ENCODE peak calls at places on chromosomes 7 and 10, in four cellular contexts. S, T, N and J are unnamed samples.

GRCh38 chr7:66296555-66296954 is 91.4 kb downstream of the TPST1 start:
- DNase-seq in S (peak), T (peak), N (no peak), J (peak)

GRCh38 chr7:2872296-2872874 is 28.3 kb upstream of the GNA12 start:
- DNase-seq in S (no peak), T (no peak), N (no peak), J (peak)

GRCh38 chr7:18364403-18364795 is 131.2 kb upstream of the HDAC9 start:
- DNase-seq in S (no peak), T (no peak), N (no peak), J (no peak)

GRCh38 chr10:70508912-70509366 is 30.4 kb downstream of the PALD1 start:
- DNase-seq in S (peak), T (no peak), N (no peak), J (peak)

GRCh38 chr10:17787087-17787942 is 21.8 kb upstream of the MRC1 start:
- DNase-seq in S (peak), T (peak), N (peak), J (peak)

GRCh38 chr7:88322151-88322550 is 15.5 kb upstream of the STEAP4 start:
- DNase-seq in S (no peak), T (no peak), N (no peak), J (no peak)

GRCh38 chr10:13276749-13277394 is 23.0 kb downstream of the PHYH start:
- DNase-seq in S (peak), T (peak), N (peak), J (peak)

GRCh38 chr10:127353544-127353943 is 157.2 kb upstream of the INSYN2A start:
- DNase-seq in S (no peak), T (no peak), N (no peak), J (no peak)

GRCh38 chr10:118669020-118669766 is 73.7 kb upstream of the PRLHR start:
- DNase-seq in S (peak), T (peak), N (peak), J (peak)

GRCh38 chr10:65234261-65234660 is 1691.6 kb upstream of the LRRTM3 start:
- DNase-seq in S (no peak), T (no peak), N (no peak), J (no peak)

GRCh38 chr10:3820255-3820654 is 35.2 kb upstream of the KLF6 start:
- DNase-seq in S (no peak), T (no peak), N (no peak), J (peak)

GRCh38 chr7:67105382-67105781 is 108.7 kb downstream of the TYW1 start:
- DNase-seq in S (peak), T (peak), N (peak), J (no peak)

GRCh38 chr10:111762114-111762513 is 421.5 kb downstream of the GPAM start:
- DNase-seq in S (no peak), T (peak), N (no peak), J (no peak)

GRCh38 chr7:138625849-138626230 is 75.3 kb downstream of the SVOPL start:
- DNase-seq in S (no peak), T (no peak), N (no peak), J (no peak)

GRCh38 chr10:127993281-127993680 is 86.4 kb downstream of the PTPRE start:
- DNase-seq in S (no peak), T (no peak), N (no peak), J (no peak)

GRCh38 chr10:61814160-61814559 is 87.3 kb upstream of the ARID5B start:
- DNase-seq in S (no peak), T (no peak), N (no peak), J (no peak)

GRCh38 chr7:74039337-74039736 is 11.4 kb downstream of the ELN start:
- DNase-seq in S (no peak), T (no peak), N (no peak), J (no peak)

GRCh38 chr10:110069502-110069982 is 61.8 kb downstream of the ADD3 start:
- DNase-seq in S (no peak), T (no peak), N (no peak), J (no peak)

GRCh38 chr10:34766811-34767516 is 48.1 kb downstream of the PARD3 start:
- DNase-seq in S (no peak), T (no peak), N (no peak), J (no peak)

GRCh38 chr7:141023305-141023704 is 8.6 kb upstream of the MRPS33 start:
- DNase-seq in S (no peak), T (no peak), N (no peak), J (no peak)

GRCh38 chr7:151452141-151452571 is 12.2 kb upstream of the CRYGN start:
- DNase-seq in S (no peak), T (no peak), N (no peak), J (no peak)

GRCh38 chr7:99379043-99379577 is 4.6 kb downstream of the ARPC1B start:
- DNase-seq in S (peak), T (peak), N (peak), J (peak)

GRCh38 chr10:64091889-64092288 is 570.7 kb downstream of the REEP3 start:
- DNase-seq in S (no peak), T (no peak), N (peak), J (no peak)

GRCh38 chr7:42691030-42691639 is 220.7 kb downstream of the C7orf25 start:
- DNase-seq in S (peak), T (peak), N (peak), J (peak)

GRCh38 chr10:117362313-117362712 is 12.9 kb downstream of the PDZD8 start:
- DNase-seq in S (peak), T (no peak), N (no peak), J (peak)

GRCh38 chr10:71757450-71757918 is 15.8 kb downstream of the VSIR start:
- DNase-seq in S (no peak), T (no peak), N (no peak), J (no peak)

GRCh38 chr7:28414453-28414852 is 2.1 kb downstream of the CREB5 start:
- DNase-seq in S (no peak), T (no peak), N (no peak), J (no peak)

GRCh38 chr7:28410628-28411578 is 1.4 kb upstream of the CREB5 start:
- DNase-seq in S (peak), T (peak), N (peak), J (peak)

GRCh38 chr7:28408974-28409715 is 3.2 kb upstream of the CREB5 start:
- DNase-seq in S (peak), T (peak), N (peak), J (peak)

GRCh38 chr7:28409716-28410627 is 2.3 kb upstream of the CREB5 start:
- DNase-seq in S (peak), T (peak), N (peak), J (peak)

GRCh38 chr7:28411876-28412662 is at the start of gene CREB5:
- DNase-seq in S (peak), T (peak), N (no peak), J (no peak)
- TF ChIP-seq CTCF in S (peak), T (peak), N (peak), J (peak)

GRCh38 chr7:90717286-90718060 is 121.4 kb downstream of the CDK14 start:
- DNase-seq in S (peak), T (peak), N (peak), J (peak)
- H3K4me3 ChIP-seq in S (no peak), T (no peak), N (no peak), J (no peak)

DNA sequence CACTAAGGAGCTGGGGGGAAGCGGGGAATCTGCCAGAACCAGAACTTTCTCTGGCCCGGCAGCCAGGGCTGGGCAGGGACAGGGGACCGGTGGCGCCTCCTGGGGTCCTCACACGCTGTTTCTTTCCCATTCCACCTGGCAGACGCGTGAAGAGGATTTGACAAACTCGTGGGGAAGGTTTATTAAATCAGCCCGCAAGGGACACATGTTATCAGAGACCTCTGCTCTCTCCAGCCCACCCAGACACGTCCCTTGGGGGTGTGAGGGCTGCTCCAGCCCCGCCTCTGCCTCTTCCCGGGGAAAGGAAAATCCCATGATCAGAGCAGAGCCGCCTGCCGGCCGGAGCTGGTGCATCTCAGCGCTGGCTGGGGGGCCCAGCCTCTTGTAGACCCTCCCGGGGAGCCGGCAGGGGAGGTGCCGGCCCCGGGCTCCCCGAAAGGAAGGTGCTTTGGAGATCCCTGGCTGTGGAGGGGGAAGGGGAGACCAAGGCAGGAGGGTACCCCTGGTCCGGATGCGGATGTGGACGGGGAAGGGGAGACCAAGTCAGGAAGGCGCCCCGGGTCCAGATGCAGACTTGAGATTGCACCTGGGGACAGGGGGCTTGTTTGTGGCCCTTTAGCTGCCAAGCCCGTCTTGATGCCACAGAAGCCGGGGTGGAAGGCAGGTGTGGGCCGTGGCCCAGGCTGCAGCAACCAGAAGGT is 142.8 kb downstream of the ELFN1 start:
- DNase-seq in S (no peak), T (no peak), N (no peak), J (no peak)
- TF ChIP-seq CTCF in S (peak), T (peak), N (peak), J (no peak)

GRCh38 chr7:48042216-48042615 is 6.9 kb downstream of the C7orf57 start:
- DNase-seq in S (peak), T (no peak), N (peak), J (peak)

GRCh38 chr7:48035967-48036478 is 680 bp downstream of the C7orf57 start:
- DNase-seq in S (peak), T (peak), N (peak), J (no peak)

GRCh38 chr7:48040944-48041664 is 5.8 kb downstream of the C7orf57 start:
- DNase-seq in S (no peak), T (no peak), N (no peak), J (no peak)

GRCh38 chr7:48041665-48041995 is 6.3 kb downstream of the C7orf57 start:
- DNase-seq in S (peak), T (peak), N (no peak), J (peak)

DNA sequence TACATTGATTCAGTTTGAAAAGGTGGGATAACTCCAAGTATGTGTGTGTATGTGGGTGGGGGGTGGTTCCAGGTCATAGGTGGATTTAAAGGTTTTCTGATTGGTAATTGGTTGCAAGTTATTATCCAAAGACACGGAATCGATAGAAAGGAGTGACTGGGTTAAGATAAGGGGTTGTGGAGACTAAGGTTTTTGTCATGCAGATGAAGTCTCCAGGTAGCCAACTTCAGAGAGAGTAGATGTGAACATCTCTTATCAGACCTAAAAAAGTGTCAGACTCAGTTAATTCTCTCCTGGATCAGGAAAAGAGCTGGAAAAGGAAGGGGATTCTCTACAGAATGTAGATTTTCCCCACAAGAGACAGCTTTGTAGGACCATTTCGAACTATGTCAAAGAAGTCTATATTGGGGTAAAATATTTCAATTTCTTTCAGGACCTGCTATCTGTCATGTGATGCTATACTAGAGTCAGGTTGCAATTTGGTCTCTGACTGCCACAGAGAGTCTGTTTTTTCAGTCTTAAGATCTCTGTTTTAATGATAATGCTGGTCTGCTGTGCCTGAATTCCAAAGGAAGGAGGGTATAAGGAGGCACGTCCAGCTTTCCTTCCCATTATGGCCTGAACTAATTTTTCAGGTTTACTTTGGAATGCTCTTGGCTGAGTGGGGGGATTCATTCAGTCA is 3.6 kb downstream of the C7orf57 start:
- DNase-seq in S (no peak), T (no peak), N (no peak), J (no peak)
- H3K4me3 ChIP-seq in S (no peak), T (no peak), N (no peak), J (no peak)

GRCh38 chr10:131943021-131943814 is 38.5 kb downstream of the BNIP3 start:
- DNase-seq in S (no peak), T (peak), N (no peak), J (peak)
- TF ChIP-seq CTCF in S (peak), T (peak), N (peak), J (peak)

GRCh38 chr10:49608166-49608758 is 1.8 kb upstream of the SLC18A3 start:
- DNase-seq in S (no peak), T (no peak), N (no peak), J (no peak)
- H3K4me3 ChIP-seq in S (no peak), T (no peak), N (no peak), J (no peak)